ENCODE peak calls at places on chromosomes 1 and 21, in seven cellular contexts. J, W, M, N, P, S and Q are unnamed samples.

GRCh38 chr1:28803662-28804061 is 8.3 kb upstream of the OPRD1 start:
- DNase-seq in J (no peak), W (no peak), M (no peak), N (no peak), P (no peak), S (no peak), Q (no peak)

GRCh38 chr1:51738681-51739080 is 121.8 kb downstream of the OSBPL9 start:
- DNase-seq in J (no peak), W (no peak), M (no peak), N (no peak), P (no peak), S (no peak), Q (no peak)

GRCh38 chr1:202742496-202742895 is 32.2 kb upstream of the SYT2 start:
- DNase-seq in J (no peak), W (no peak), M (no peak), N (no peak), P (no peak), S (no peak), Q (no peak)

GRCh38 chr1:6627031-6627430 is 2.4 kb downstream of the THAP3 start:
- DNase-seq in J (no peak), W (no peak), M (no peak), N (no peak), P (no peak), S (no peak), Q (no peak)

GRCh38 chr1:205251576-205251975 is 23.8 kb downstream of the TMCC2 start:
- DNase-seq in J (no peak), W (no peak), M (no peak), N (peak; percentile 51), P (no peak), S (no peak), Q (no peak)

GRCh38 chr1:181643631-181644030 is 160.3 kb downstream of the CACNA1E start:
- DNase-seq in J (no peak), W (no peak), M (no peak), N (no peak), P (no peak), S (no peak), Q (no peak)

GRCh38 chr1:153598309-153599172 is 14.4 kb downstream of the S100A16 start:
- DNase-seq in J (no peak), W (no peak), M (peak; percentile 35), N (no peak), P (peak; percentile 70), S (no peak), Q (no peak)

GRCh38 chr1:35557118-35557610 is at the start of gene KIAA0319L:
- DNase-seq in J (no peak), W (no peak), M (peak; percentile 39), N (peak; percentile 84), P (no peak), S (no peak), Q (peak; percentile 87)

GRCh38 chr21:46171996-46172862 is 12.0 kb downstream of the SPATC1L start:
- DNase-seq in J (no peak), W (no peak), M (no peak), N (no peak), P (no peak), S (no peak), Q (no peak)

GRCh38 chr1:196309386-196309785 is 298.9 kb downstream of the KCNT2 start:
- DNase-seq in J (no peak), W (no peak), M (no peak), N (peak; percentile 62), P (peak; percentile 73), S (no peak), Q (no peak)

GRCh38 chr1:66752000-66752592 is at the start of gene DYNLT5:
- DNase-seq in J (no peak), W (no peak), M (peak; percentile 13), N (peak; percentile 6), P (peak; percentile 50), S (no peak), Q (peak; percentile 24)

GRCh38 chr1:203056516-203056915 is 29.3 kb downstream of the MYOG start:
- DNase-seq in J (no peak), W (no peak), M (no peak), N (no peak), P (no peak), S (no peak), Q (no peak)